ENCODE peak calls at places on chromosomes 12 and 14, in six cellular contexts. O is H9, I is neuronal stem cell, F is mesenchymal stem cell, Q is H1, X is mesendoderm. Y is an unnamed sample.
A peak's percentile ranks its signal among the peaks of the same experiment; 100 is the strongest.

GRCh38 chr14:62657376-62657775 is 387.9 kb downstream of the KCNH5 start:
- DNase-seq in O (no peak), I (no peak), F (no peak), Q (no peak), X (no peak), Y (no peak)

GRCh38 chr12:40907115-40907521 is 214.9 kb downstream of the CNTN1 start:
- DNase-seq in O (no peak), I (no peak), F (peak; percentile 1), Q (no peak), X (peak; percentile 77), Y (peak; percentile 5)

GRCh38 chr14:103519837-103520212 is 2.8 kb downstream of the CKB start:
- DNase-seq in O (no peak), I (no peak), F (no peak), Q (no peak), X (no peak), Y (no peak)

GRCh38 chr12:55720071-55720564 is at the start of gene RDH5:
- DNase-seq in O (no peak), I (no peak), F (no peak), Q (no peak), X (no peak), Y (peak; percentile 89)

GRCh38 chr14:91418387-91419043 is 895 bp upstream of the CCDC88C start:
- DNase-seq in O (peak; percentile 83), I (peak; percentile 57), F (peak; percentile 59), Q (peak; percentile 96), X (peak; percentile 93), Y (peak; percentile 17)

GRCh38 chr12:62371661-62372060 is 95.0 kb upstream of the MON2 start:
- DNase-seq in O (no peak), I (no peak), F (no peak), Q (no peak), X (no peak), Y (no peak)

GRCh38 chr12:118513554-118513953 is 137.2 kb downstream of the SUDS3 start:
- DNase-seq in O (no peak), I (no peak), F (no peak), Q (no peak), X (no peak), Y (no peak)

GRCh38 chr12:20492251-20492728 is 124.0 kb downstream of the PDE3A start:
- DNase-seq in O (no peak), I (no peak), F (peak; percentile 67), Q (no peak), X (peak; percentile 60), Y (peak; percentile 65)

GRCh38 chr14:92726135-92726932 is 22.1 kb downstream of the LGMN start:
- DNase-seq in O (no peak), I (no peak), F (peak; percentile 97), Q (no peak), X (peak; percentile 9), Y (peak; percentile 89)

GRCh38 chr12:57230381-57231155 is 1.1 kb downstream of the SHMT2 start:
- DNase-seq in O (no peak), I (no peak), F (no peak), Q (no peak), X (no peak), Y (no peak)

GRCh38 chr12:27185234-27186045 is 58.6 kb upstream of the STK38L start:
- DNase-seq in O (no peak), I (no peak), F (peak; percentile 83), Q (no peak), X (no peak), Y (peak; percentile 91)

GRCh38 chr14:73239463-73240241 is 2.3 kb downstream of the PAPLN start:
- DNase-seq in O (peak; percentile 61), I (no peak), F (peak; percentile 43), Q (peak; percentile 75), X (peak; percentile 14), Y (peak; percentile 49)

GRCh38 chr12:64510687-64511086 is 58.8 kb downstream of the TBK1 start:
- DNase-seq in O (no peak), I (no peak), F (no peak), Q (no peak), X (no peak), Y (no peak)

GRCh38 chr12:96919510-96920210 is 12.6 kb downstream of the NEDD1 start:
- DNase-seq in O (no peak), I (no peak), F (no peak), Q (no peak), X (no peak), Y (no peak)

GRCh38 chr14:72998252-72998903 is 28.5 kb downstream of the ZFYVE1 start:
- DNase-seq in O (no peak), I (no peak), F (no peak), Q (no peak), X (no peak), Y (no peak)

GRCh38 chr12:132422057-132423043 is 67.6 kb upstream of the FBRSL1 start:
- DNase-seq in O (peak; percentile 70), I (no peak), F (no peak), Q (no peak), X (peak; percentile 38), Y (peak; percentile 42)

GRCh38 chr14:86796221-86797074 is 1196.5 kb downstream of the GALC start:
- DNase-seq in O (no peak), I (no peak), F (peak; percentile 65), Q (no peak), X (no peak), Y (peak; percentile 23)

GRCh38 chr12:47223848-47224213 is 144.1 kb upstream of the AMIGO2 start:
- DNase-seq in O (no peak), I (no peak), F (peak; percentile 32), Q (no peak), X (no peak), Y (peak; percentile 22)

GRCh38 chr12:109261939-109262338 is 47.1 kb downstream of the FOXN4 start:
- DNase-seq in O (no peak), I (no peak), F (no peak), Q (no peak), X (no peak), Y (no peak)

GRCh38 chr14:69703047-69704046 is 63.6 kb upstream of the SRSF5 start:
- DNase-seq in O (no peak), I (no peak), F (no peak), Q (no peak), X (no peak), Y (no peak)

GRCh38 chr12:57543666-57544065 is 3.3 kb downstream of the DCTN2 start:
- DNase-seq in O (no peak), I (no peak), F (no peak), Q (no peak), X (no peak), Y (peak; percentile 18)

GRCh38 chr12:132154941-132155770 is 10.9 kb downstream of the NOC4L start:
- DNase-seq in O (no peak), I (no peak), F (no peak), Q (no peak), X (peak; percentile 29), Y (no peak)

GRCh38 chr14:70622111-70622712 is 19.5 kb upstream of the TTC9 start:
- DNase-seq in O (peak; percentile 70), I (peak; percentile 36), F (peak; percentile 56), Q (peak; percentile 75), X (peak; percentile 89), Y (peak; percentile 21)

GRCh38 chr12:41944241-41944640 is 200.4 kb downstream of the GXYLT1 start:
- DNase-seq in O (no peak), I (no peak), F (peak; percentile 50), Q (no peak), X (no peak), Y (no peak)

GRCh38 chr14:32027255-32027939 is 49.7 kb upstream of the ARHGAP5 start:
- DNase-seq in O (no peak), I (no peak), F (peak; percentile 40), Q (no peak), X (no peak), Y (peak; percentile 21)

GRCh38 chr14:53193193-53193592 is 40.1 kb upstream of the DDHD1 start:
- DNase-seq in O (no peak), I (no peak), F (peak; percentile 60), Q (no peak), X (no peak), Y (peak; percentile 57)

GRCh38 chr12:92757599-92758121 is 54.9 kb downstream of the PLEKHG7 start:
- DNase-seq in O (no peak), I (no peak), F (no peak), Q (no peak), X (no peak), Y (no peak)

GRCh38 chr12:127515941-127516340 is 751.0 kb upstream of the TMEM132C start:
- DNase-seq in O (no peak), I (no peak), F (peak; percentile 60), Q (no peak), X (no peak), Y (peak; percentile 10)

GRCh38 chr14:80504781-80505180 is 293.5 kb upstream of the DIO2 start:
- DNase-seq in O (no peak), I (no peak), F (no peak), Q (no peak), X (no peak), Y (peak; percentile 60)

GRCh38 chr12:51118706-51119105 is 35.3 kb upstream of the CSRNP2 start:
- DNase-seq in O (no peak), I (no peak), F (no peak), Q (no peak), X (peak; percentile 87), Y (peak; percentile 84)

GRCh38 chr12:9742665-9743064 is 9.8 kb upstream of the CLECL1 start:
- DNase-seq in O (no peak), I (no peak), F (no peak), Q (no peak), X (no peak), Y (no peak)

DNA sequence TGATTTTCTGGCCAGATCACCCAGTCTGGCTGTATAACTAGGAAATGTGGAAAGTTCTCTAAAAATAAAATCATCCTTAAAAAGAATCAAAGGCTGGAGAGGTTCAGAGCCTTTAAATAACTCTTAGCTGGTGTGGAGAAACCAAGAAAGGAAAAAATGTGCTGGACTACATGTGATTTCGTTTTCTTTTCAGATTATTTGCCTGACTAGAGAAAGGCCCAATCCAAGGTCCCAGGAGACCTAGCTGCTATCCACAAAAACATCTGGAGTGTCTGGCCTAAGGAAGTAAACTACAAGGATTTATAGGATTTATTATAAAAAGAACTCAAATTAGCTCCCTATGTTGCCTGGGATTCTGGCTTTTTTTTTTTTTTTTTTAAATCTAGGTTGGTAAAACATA is 773 bp upstream of the TMEM30B start:
- DNase-seq in O (no peak), I (no peak), F (no peak), Q (no peak), X (no peak), Y (no peak)
- H2BK15ac ChIP-seq in O (no peak overlapping the region), I (no peak overlapping the region), F (no peak overlapping the region), Q (no peak overlapping the region), X (no peak overlapping the region), Y (no peak overlapping the region)

DNA sequence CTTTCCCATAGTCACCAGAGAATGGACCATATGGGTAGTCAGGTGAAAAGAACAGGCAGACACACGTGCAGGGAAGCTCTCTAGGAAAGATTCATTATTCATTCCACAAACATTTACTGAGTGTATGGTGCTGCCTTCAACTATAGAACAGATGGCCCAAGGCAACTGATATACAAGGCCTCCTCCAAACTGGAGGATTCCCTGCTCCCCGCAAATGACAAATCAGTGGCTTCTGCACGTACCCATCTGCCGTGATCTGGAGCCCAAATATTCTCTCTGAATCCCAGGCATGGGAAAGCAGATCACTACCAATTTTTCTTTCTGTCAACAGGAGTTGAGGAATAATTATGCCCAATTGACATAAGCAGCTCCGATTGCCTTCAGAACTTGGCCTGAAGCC is 174.2 kb upstream of the CCDC196 start:
- DNase-seq in O (no peak), I (no peak), F (no peak), Q (no peak), X (no peak), Y (no peak)
- H2BK15ac ChIP-seq in O (no peak overlapping the region), I (no peak overlapping the region), F (no peak overlapping the region), Q (no peak overlapping the region), X (no peak overlapping the region), Y (no peak overlapping the region)

GRCh38 chr14:40762685-40763084 is 844.0 kb upstream of the LRFN5 start:
- DNase-seq in O (no peak), I (no peak), F (peak; percentile 6), Q (no peak), X (no peak), Y (no peak)
- H2BK15ac ChIP-seq in O (no peak overlapping the region), I (no peak overlapping the region), F (no peak overlapping the region), Q (no peak overlapping the region), X (no peak overlapping the region), Y (no peak overlapping the region)

GRCh38 chr12:80763874-80764273 is 47.2 kb downstream of the MYF5 start:
- DNase-seq in O (no peak), I (peak; percentile 43), F (peak; percentile 62), Q (no peak), X (peak; percentile 60), Y (peak; percentile 66)
- H2BK15ac ChIP-seq in O (no peak overlapping the region), I (no peak overlapping the region), F (no peak overlapping the region), Q (no peak overlapping the region), X (no peak overlapping the region), Y (no peak overlapping the region)